ENCODE peak calls at places on chromosome 14, in ten cellular contexts. S, X, H, L, I, N, B, U, C and D are unnamed samples.

GRCh38 chr14:50813544-50813863 is 17.5 kb downstream of the NIN start:
- DNase-seq in B (no peak), L (no peak), N (no peak), U (no peak), I (no peak), H (no peak), S (no peak), C (no peak), X (no peak), D (no peak)

GRCh38 chr14:64727551-64728071 is 23.4 kb downstream of the PLEKHG3 start:
- DNase-seq in C (peak; percentile 72), B (no peak), I (peak; percentile 80), H (no peak), N (no peak), U (no peak), L (peak; percentile 77), X (no peak), S (peak; percentile 78), D (peak; percentile 68)

GRCh38 chr14:104322531-104323466 is 184.4 kb downstream of the KIF26A start:
- DNase-seq in X (no peak), C (peak; percentile 70), B (no peak), H (no peak), U (no peak), I (peak; percentile 35), L (no peak), N (peak; percentile 15), S (no peak), D (peak; percentile 14)

GRCh38 chr14:77041837-77042557 is 13.5 kb upstream of the IRF2BPL start:
- DNase-seq in X (peak; percentile 56), B (peak; percentile 72), N (peak; percentile 56), H (no peak), U (no peak), C (no peak), L (peak; percentile 81), S (peak; percentile 67), I (peak; percentile 87), D (peak; percentile 80)

GRCh38 chr14:40398981-40399380 is 966.7 kb upstream of the FBXO33 start:
- DNase-seq in L (no peak), I (no peak), H (no peak), S (no peak), N (no peak), U (no peak), X (no peak), C (no peak), B (no peak), D (no peak)

GRCh38 chr14:79136437-79137430 is 966.6 kb downstream of the NRXN3 start:
- DNase-seq in U (no peak), H (peak; percentile 26), C (no peak), B (no peak), X (no peak), I (no peak), L (no peak), N (no peak), S (no peak), D (no peak)

GRCh38 chr14:100236873-100237272 is 2.1 kb upstream of the YY1 start:
- DNase-seq in L (no peak), H (no peak), U (no peak), C (no peak), I (no peak), N (no peak), B (no peak), X (no peak), S (no peak), D (no peak)

GRCh38 chr14:95424533-95424932 is 91.9 kb downstream of the SYNE3 start:
- DNase-seq in C (no peak), U (no peak), L (no peak), I (no peak), S (no peak), X (no peak), B (peak; percentile 43), N (no peak), H (no peak), D (no peak)

GRCh38 chr14:101198398-101199027 is 295.0 kb upstream of the RTL1 start:
- DNase-seq in N (peak; percentile 19), S (peak; percentile 58), L (peak; percentile 36), X (no peak), I (no peak), U (no peak), B (peak; percentile 11), H (no peak), C (peak; percentile 63), D (no peak)

GRCh38 chr14:59925797-59926196 is 5.9 kb downstream of the LRRC9 start:
- DNase-seq in I (no peak), U (no peak), L (no peak), S (no peak), H (no peak), N (no peak), X (no peak), C (no peak), B (no peak), D (no peak)

GRCh38 chr14:58636129-58636528 is 1.6 kb upstream of the DACT1 start:
- DNase-seq in S (no peak), L (no peak), C (no peak), H (no peak), U (no peak), X (no peak), I (no peak), B (no peak), N (no peak), D (no peak)

GRCh38 chr14:72863216-72864006 is 30.5 kb downstream of the DPF3 start:
- DNase-seq in H (no peak), N (no peak), U (peak; percentile 61), X (no peak), S (no peak), C (no peak), L (no peak), B (no peak), I (no peak), D (no peak)

GRCh38 chr14:39320318-39320717 is 86.6 kb downstream of the MIA2 start:
- DNase-seq in X (no peak), C (no peak), H (no peak), L (no peak), I (no peak), B (no peak), N (no peak), S (no peak), U (no peak), D (no peak)

GRCh38 chr14:91940209-91940608 is 7.3 kb downstream of the FBLN5 start:
- DNase-seq in H (no peak), C (no peak), I (no peak), L (no peak), U (no peak), N (no peak), B (no peak), S (no peak), X (no peak), D (no peak)

GRCh38 chr14:91929700-91930099 is 17.8 kb downstream of the FBLN5 start:
- DNase-seq in I (no peak), B (peak; percentile 57), U (no peak), H (no peak), N (no peak), X (no peak), L (peak; percentile 64), S (no peak), C (no peak), D (no peak)

GRCh38 chr14:91931478-91932088 is 15.9 kb downstream of the FBLN5 start:
- DNase-seq in L (no peak), X (no peak), N (no peak), H (no peak), S (no peak), B (no peak), U (no peak), I (peak; percentile 86), C (no peak), D (peak; percentile 71)

GRCh38 chr14:91934554-91935285 is 12.8 kb downstream of the FBLN5 start:
- DNase-seq in N (no peak), C (no peak), L (no peak), B (no peak), H (no peak), S (no peak), X (no peak), U (no peak), I (peak; percentile 48), D (no peak)

GRCh38 chr14:91935621-91936020 is 11.9 kb downstream of the FBLN5 start:
- DNase-seq in N (no peak), U (no peak), I (peak; percentile 24), L (no peak), S (no peak), X (no peak), C (no peak), H (no peak), B (no peak), D (no peak)
- H3K4me1 ChIP-seq in N (no peaks in the 10 kb centered on the region), U (no peaks in the 10 kb centered on the region), I (peaks cover 41% of the 10 kb centered on the region), L (peaks cover 9% of the 10 kb centered on the region), S (peaks cover 5% of the 10 kb centered on the region), X (no peaks in the 10 kb centered on the region), C (no peaks in the 10 kb centered on the region), H (no peaks in the 10 kb centered on the region), B (no peaks in the 10 kb centered on the region), D (no peaks in the 10 kb centered on the region)

DNA sequence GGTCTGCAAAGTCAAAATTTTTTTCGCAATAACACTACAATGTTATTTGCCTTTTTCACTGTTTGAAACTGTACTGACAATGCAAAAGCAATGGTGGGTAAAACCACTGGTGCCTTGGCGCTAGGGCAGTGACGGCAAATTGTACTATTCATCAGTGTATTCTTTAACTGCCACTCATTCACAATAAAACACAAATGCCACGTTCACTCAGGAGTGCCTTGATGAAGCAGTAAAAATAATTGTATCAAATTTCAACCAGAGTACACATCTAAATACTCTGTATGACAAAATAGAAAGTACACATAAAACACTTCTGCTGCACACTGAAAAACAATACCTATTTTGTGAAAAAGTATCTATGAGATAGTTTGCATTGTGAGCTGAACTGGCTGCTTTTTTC is 17.8 kb downstream of the DCAF5 start:
- DNase-seq in I (no peak), C (no peak), U (no peak), N (no peak), B (no peak), H (no peak), S (no peak), L (no peak), X (no peak), D (no peak)
- H3K4me1 ChIP-seq in I (peaks cover 57% of the 10 kb centered on the region), C (peaks cover 24% of the 10 kb centered on the region), U (no peaks in the 10 kb centered on the region), N (peaks cover 40% of the 10 kb centered on the region), B (peaks cover 7% of the 10 kb centered on the region), H (peaks cover 23% of the 10 kb centered on the region), S (peaks cover 13% of the 10 kb centered on the region), L (no peaks in the 10 kb centered on the region), X (peaks cover 30% of the 10 kb centered on the region), D (peaks cover 51% of the 10 kb centered on the region)

GRCh38 chr14:41461380-41461779 is 145.3 kb upstream of the LRFN5 start:
- DNase-seq in I (no peak), H (no peak), B (no peak), L (no peak), S (no peak), C (no peak), X (no peak), U (no peak), N (no peak), D (no peak)
- H3K4me1 ChIP-seq in I (no peaks in the 10 kb centered on the region), H (no peaks in the 10 kb centered on the region), B (no peaks in the 10 kb centered on the region), L (no peaks in the 10 kb centered on the region), S (no peaks in the 10 kb centered on the region), C (no peaks in the 10 kb centered on the region), X (no peaks in the 10 kb centered on the region), U (no peaks in the 10 kb centered on the region), N (no peaks in the 10 kb centered on the region), D (no peaks in the 10 kb centered on the region)

DNA sequence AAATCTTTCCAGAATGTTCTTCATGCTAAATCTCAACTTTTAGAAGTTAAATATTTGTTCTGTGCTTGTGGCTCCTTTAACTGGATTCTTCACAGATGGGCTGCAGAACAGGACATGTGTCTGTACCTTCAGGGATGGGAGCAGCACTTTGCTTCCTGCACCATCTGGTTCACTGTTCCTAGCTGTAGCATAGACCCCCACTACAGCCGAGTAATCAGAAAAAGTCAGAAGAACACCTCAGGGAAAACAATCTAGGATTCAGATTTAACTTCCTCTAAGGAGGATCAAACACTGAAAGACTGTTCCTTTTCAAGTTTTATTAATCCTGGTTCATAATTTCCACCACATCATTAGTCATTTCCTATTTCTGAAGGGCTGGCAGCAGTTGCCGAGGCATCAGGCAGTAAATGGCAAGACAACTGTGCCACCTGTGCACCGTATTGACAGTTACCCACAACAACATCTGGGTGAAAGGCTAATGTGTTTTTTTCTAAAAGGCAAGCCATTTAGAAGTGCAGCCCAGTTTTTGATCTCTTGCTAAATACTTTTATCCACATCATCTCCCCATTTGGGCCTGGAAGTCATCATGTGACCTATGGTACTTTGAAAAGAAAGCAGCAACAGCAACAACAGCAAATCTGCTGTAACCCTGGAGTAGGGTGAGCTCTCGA is 212.8 kb upstream of the BMP4 start:
- DNase-seq in L (no peak), N (no peak), I (no peak), H (no peak), S (no peak), B (no peak), X (no peak), C (no peak), U (peak; percentile 65), D (no peak)
- H3K4me1 ChIP-seq in L (peaks cover under 1% of the 10 kb centered on the region), N (peaks cover 3% of the 10 kb centered on the region), I (peaks cover 26% of the 10 kb centered on the region), H (peaks cover 2% of the 10 kb centered on the region), S (no peaks in the 10 kb centered on the region), B (no peaks in the 10 kb centered on the region), X (no peaks in the 10 kb centered on the region), C (no peaks in the 10 kb centered on the region), U (peaks cover 14% of the 10 kb centered on the region), D (peaks cover 14% of the 10 kb centered on the region)